ENCODE peak calls at places on chromosomes 1 and 21, in seven cellular contexts. N is GM12865; M is neural progenitor cell; U is activated CD8-positive, alpha-beta T cell treated with anti-CD3 and anti-CD28 coated beads for 36 hours; Z is breast epithelium; Q is cardiac muscle cell; J is GM20000. H is an unnamed sample.

GRCh38 chr21:17451364-17451869 is 61.4 kb upstream of the CXADR start:
- DNase-seq in N (no peak), M (no peak), U (no peak), Z (no peak), Q (no peak), J (no peak), H (no peak)

GRCh38 chr1:67437961-67438360 is 7.8 kb upstream of the SERBP1 start:
- DNase-seq in N (no peak), M (no peak), U (no peak), Z (no peak), Q (no peak), J (no peak), H (no peak)

GRCh38 chr1:42690477-42691156 is 8.4 kb downstream of the YBX1 start:
- DNase-seq in N (peak; percentile 35), M (no peak), U (no peak), Z (no peak), Q (no peak), J (no peak), H (no peak)

GRCh38 chr1:2528966-2529750 is 905 bp downstream of the HES5 start:
- DNase-seq in N (peak; percentile 60), M (peak; percentile 76), U (peak; percentile 70), Z (no peak), Q (peak; percentile 73), J (peak; percentile 77), H (no peak)

GRCh38 chr1:226657788-226658537 is 81.1 kb downstream of the ITPKB start:
- DNase-seq in N (no peak), M (no peak), U (no peak), Z (peak; percentile 90), Q (no peak), J (no peak), H (no peak)

GRCh38 chr1:61741682-61742619 is at the start of gene PATJ:
- DNase-seq in N (peak; percentile 17), M (peak; percentile 65), U (peak; percentile 58), Z (peak; percentile 89), Q (peak; percentile 67), J (peak; percentile 91), H (peak; percentile 51)

GRCh38 chr1:106292130-106292529 is 764.3 kb upstream of the PRMT6 start:
- DNase-seq in N (no peak), M (no peak), U (no peak), Z (no peak), Q (no peak), J (no peak), H (no peak)

GRCh38 chr1:28592314-28593071 is 428 bp downstream of the RAB42 start:
- DNase-seq in N (no peak), M (peak; percentile 73), U (no peak), Z (no peak), Q (peak; percentile 39), J (peak; percentile 82), H (no peak)

GRCh38 chr1:87045757-87046422 is 131.5 kb downstream of the HS2ST1 start:
- DNase-seq in N (peak; percentile 82), M (no peak), U (peak; percentile 80), Z (no peak), Q (no peak), J (no peak), H (peak; percentile 48)

GRCh38 chr1:99808391-99809115 is 41.6 kb upstream of the AGL start:
- DNase-seq in N (peak; percentile 84), M (peak; percentile 87), U (peak; percentile 45), Z (no peak), Q (peak; percentile 90), J (peak; percentile 75), H (peak; percentile 84)

GRCh38 chr1:247118946-247119446 is 14.8 kb upstream of the ZNF669 start:
- DNase-seq in N (peak; percentile 31), M (peak; percentile 64), U (peak; percentile 70), Z (no peak), Q (peak; percentile 80), J (peak; percentile 55), H (peak; percentile 47)

GRCh38 chr1:25616932-25617625 is 488 bp downstream of the MAN1C1 start:
- DNase-seq in N (peak; percentile 42), M (peak; percentile 52), U (peak; percentile 58), Z (no peak), Q (peak; percentile 39), J (peak; percentile 65), H (peak; percentile 51)

GRCh38 chr1:211495584-211495983 is 3.6 kb upstream of the RD3 start:
- DNase-seq in N (no peak), M (no peak), U (no peak), Z (no peak), Q (no peak), J (no peak), H (no peak)

GRCh38 chr1:2821970-2822620 is 20.6 kb upstream of the TTC34 start:
- DNase-seq in N (peak; percentile 5), M (no peak), U (peak; percentile 59), Z (no peak), Q (no peak), J (no peak), H (peak; percentile 7)

GRCh38 chr1:25519624-25520023 is 23.8 kb upstream of the LDLRAP1 start:
- DNase-seq in N (no peak), M (no peak), U (no peak), Z (no peak), Q (no peak), J (no peak), H (no peak)

GRCh38 chr1:230587056-230587455 is 55.2 kb upstream of the COG2 start:
- DNase-seq in N (no peak), M (no peak), U (no peak), Z (no peak), Q (no peak), J (no peak), H (no peak)

GRCh38 chr21:35855463-35855862 is 204.9 kb downstream of the SETD4 start:
- DNase-seq in N (no peak), M (no peak), U (no peak), Z (no peak), Q (no peak), J (no peak), H (no peak)

GRCh38 chr1:147217142-147217541 is 8.0 kb downstream of the FMO5 start:
- DNase-seq in N (no peak), M (no peak), U (no peak), Z (no peak), Q (no peak), J (no peak), H (no peak)

GRCh38 chr21:14684071-14684470 is 138.0 kb upstream of the SAMSN1 start:
- DNase-seq in N (peak; percentile 60), M (no peak), U (no peak), Z (no peak), Q (no peak), J (no peak), H (peak; percentile 56)

DNA sequence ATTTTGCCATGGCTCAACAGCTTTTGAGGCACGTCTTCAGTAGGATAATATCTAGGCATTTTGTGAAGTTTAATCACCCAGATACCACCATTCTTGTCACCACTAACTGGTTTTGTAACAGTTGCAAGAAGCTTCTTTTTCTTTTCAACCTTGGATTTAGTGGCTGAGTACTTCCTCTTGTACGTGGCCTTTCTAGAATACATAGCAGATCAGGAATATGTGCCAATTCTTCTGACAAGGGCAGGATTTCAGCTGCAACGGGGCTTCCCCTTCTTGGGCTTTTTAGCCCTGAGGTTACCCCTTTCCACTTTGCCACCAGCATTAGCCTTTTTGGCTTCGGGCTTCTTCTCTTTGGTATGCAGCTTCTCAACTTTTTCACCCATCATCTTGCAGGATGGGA is 79.3 kb upstream of the WARS2 start:
- DNase-seq in N (no peak), M (no peak), U (no peak), Z (no peak), Q (no peak), J (no peak), H (no peak)
- TF ChIP-seq CTCF in N (no peak), M (no peak), U (no peak), Z (no peak), Q (no peak), J (no peak), H (no peak)

DNA sequence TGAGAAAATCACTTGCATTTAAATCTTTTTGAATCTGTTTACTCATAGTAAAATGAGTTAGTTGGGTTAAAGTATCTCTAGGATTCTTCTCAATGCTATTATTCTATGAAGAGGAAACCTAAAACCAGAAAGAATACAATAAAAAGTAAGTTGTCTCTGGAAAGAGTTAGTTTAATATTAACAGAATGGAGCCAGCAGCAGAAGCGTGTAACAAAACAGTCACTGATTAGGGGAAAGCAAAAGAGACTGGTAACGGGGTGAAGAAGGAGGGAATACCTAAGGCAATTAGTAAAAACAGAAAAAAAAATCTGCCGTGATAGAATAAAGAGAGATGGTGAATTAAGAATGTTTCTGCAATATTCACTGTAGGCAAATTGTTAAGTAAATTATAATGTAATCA is 60.0 kb downstream of the NRDC start:
- DNase-seq in N (no peak), M (no peak), U (no peak), Z (no peak), Q (no peak), J (no peak), H (no peak)
- TF ChIP-seq CTCF in N (no peak), M (no peak), U (no peak), Z (no peak), Q (no peak), J (no peak), H (no peak)

GRCh38 chr1:193019442-193020026 is 39.6 kb downstream of the UCHL5 start:
- DNase-seq in N (peak; percentile 49), M (peak; percentile 61), U (no peak), Z (no peak), Q (peak; percentile 66), J (peak; percentile 14), H (peak; percentile 60)
- TF ChIP-seq CTCF in N (peak; percentile 21), M (peak; percentile 65), U (peak; percentile 51), Z (peak; percentile 44), Q (peak; percentile 42), J (no peak), H (peak; percentile 84)

GRCh38 chr1:93680121-93681094 is 1.2 kb downstream of the BCAR3 start:
- DNase-seq in N (peak; percentile 76), M (peak; percentile 93), U (peak; percentile 68), Z (peak; percentile 88), Q (peak; percentile 72), J (peak; percentile 86), H (peak; percentile 88)
- TF ChIP-seq CTCF in N (peak; percentile 49), M (peak; percentile 60), U (peak; percentile 44), Z (peak; percentile 87), Q (peak; percentile 67), J (peak; percentile 61), H (peak; percentile 78)

GRCh38 chr1:52748119-52748518 is 21.9 kb downstream of the ZYG11B start:
- DNase-seq in N (no peak), M (no peak), U (no peak), Z (no peak), Q (no peak), J (no peak), H (peak; percentile 16)
- TF ChIP-seq CTCF in N (no peak), M (peak; percentile 18), U (peak; percentile 49), Z (no peak), Q (no peak), J (no peak), H (peak; percentile 74)